ENCODE peak calls at places on chromosomes 7 and 10, in six cellular contexts. H, I, X, T, Z and P are unnamed samples.

GRCh38 chr10:12556057-12556456 is 206.7 kb downstream of the CAMK1D start:
- DNase-seq in H (no peak), I (no peak), X (no peak), T (no peak), Z (no peak), P (no peak)

GRCh38 chr7:2200584-2200980 is 32.2 kb downstream of the MAD1L1 start:
- DNase-seq in H (no peak), I (no peak), X (no peak), T (no peak), Z (no peak), P (no peak)

GRCh38 chr10:76329891-76330575 is 898.6 kb downstream of the LRMDA start:
- DNase-seq in H (no peak), I (no peak), X (peak), T (no peak), Z (peak), P (no peak)

GRCh38 chr10:728603-729002 is 39.1 kb upstream of the DIP2C start:
- DNase-seq in H (no peak), I (no peak), X (no peak), T (no peak), Z (no peak), P (no peak)

GRCh38 chr10:77004917-77005564 is 632.6 kb downstream of the KCNMA1 start:
- DNase-seq in H (no peak), I (no peak), X (peak), T (no peak), Z (peak), P (no peak)

GRCh38 chr7:72152171-72153131 is 259.7 kb downstream of the CALN1 start:
- DNase-seq in H (no peak), I (no peak), X (no peak), T (no peak), Z (no peak), P (no peak)

GRCh38 chr10:125340871-125341270 is 180.5 kb upstream of the CTBP2 start:
- DNase-seq in H (no peak), I (no peak), X (no peak), T (no peak), Z (no peak), P (no peak)

GRCh38 chr7:33101916-33102315 is 7.3 kb downstream of the RP9 start:
- DNase-seq in H (no peak), I (no peak), X (no peak), T (no peak), Z (no peak), P (no peak)

GRCh38 chr7:21969822-21970221 is 24.1 kb upstream of the CDCA7L start:
- DNase-seq in H (no peak), I (no peak), X (no peak), T (no peak), Z (no peak), P (no peak)

GRCh38 chr7:381211-382117 is 91.5 kb downstream of the FOXL3 start:
- DNase-seq in H (peak), I (no peak), X (no peak), T (no peak), Z (no peak), P (no peak)

GRCh38 chr7:112449353-112449752 is 907 bp upstream of the IFRD1 start:
- DNase-seq in H (peak), I (no peak), X (peak), T (no peak), Z (peak), P (no peak)

GRCh38 chr10:114550756-114551290 is 107.3 kb downstream of the ABLIM1 start:
- DNase-seq in H (no peak), I (no peak), X (no peak), T (no peak), Z (peak), P (no peak)

GRCh38 chr7:51705701-51706100 is 389.1 kb upstream of the COBL start:
- DNase-seq in H (no peak), I (no peak), X (no peak), T (no peak), Z (no peak), P (no peak)

GRCh38 chr10:70836319-70836718 is 20.6 kb downstream of the SGPL1 start:
- DNase-seq in H (no peak), I (no peak), X (no peak), T (no peak), Z (no peak), P (no peak)

GRCh38 chr10:42640610-42641229 is 2.4 kb upstream of the ZNF33B start:
- DNase-seq in H (no peak), I (no peak), X (no peak), T (no peak), Z (peak), P (no peak)

GRCh38 chr10:127485153-127485857 is 63.8 kb upstream of the NPS start:
- DNase-seq in H (no peak), I (no peak), X (peak), T (no peak), Z (peak), P (no peak)

GRCh38 chr10:60496181-60496580 is 106.5 kb upstream of the ANK3 start:
- DNase-seq in H (no peak), I (no peak), X (no peak), T (no peak), Z (no peak), P (no peak)

GRCh38 chr7:105664816-105665525 is 83.7 kb upstream of the EFCAB10 start:
- DNase-seq in H (no peak), I (no peak), X (peak), T (no peak), Z (peak), P (no peak)

GRCh38 chr10:30637881-30638467 is 8.4 kb upstream of the LYZL2 start:
- DNase-seq in H (no peak), I (no peak), X (peak), T (no peak), Z (peak), P (peak)

GRCh38 chr7:4013793-4014192 is 668.3 kb upstream of the FOXK1 start:
- DNase-seq in H (no peak), I (no peak), X (no peak), T (no peak), Z (no peak), P (no peak)

GRCh38 chr7:85010306-85010705 is 176.6 kb downstream of the SEMA3D start:
- DNase-seq in H (no peak), I (no peak), X (no peak), T (no peak), Z (no peak), P (no peak)

GRCh38 chr10:22620140-22620857 is 94.1 kb downstream of the PIP4K2A start:
- DNase-seq in H (no peak), I (no peak), X (peak), T (no peak), Z (peak), P (peak)